ENCODE peak calls at places on chromosomes 1 and 21, in eight cellular contexts. One of them, this sample, is unnamed.

GRCh38 chr1:53822931-53823330 is 15.2 kb downstream of the NDC1 start:
- DNase-seq in NAMALWA: no peak
- DNase-seq in ovary: no peak
- DNase-seq in HuH-7.5: no peak
- DNase-seq in OCI-M1: no peak
- DNase-seq in activated gamma-delta T cell treated with anti-CD3 and anti-CD28 coated beads, Interleukin-2, amount 50 U/mL, for 16 hours: no peak
- DNase-seq in activated effector memory CD4-positive, alpha-beta T cell treated with anti-CD3 and anti-CD28 coated beads, Interleukin-2, amount 50 U/mL, for 16 hours: no peak
- DNase-seq in RKO: no peak
- DNase-seq in this sample: peak

GRCh38 chr1:151196292-151196800 is 2.0 kb upstream of the PIP5K1A start:
- DNase-seq in RKO: peak
- DNase-seq in NAMALWA: peak
- DNase-seq in activated gamma-delta T cell treated with anti-CD3 and anti-CD28 coated beads, Interleukin-2, amount 50 U/mL, for 16 hours: peak
- DNase-seq in OCI-M1: peak
- DNase-seq in HuH-7.5: no peak
- DNase-seq in activated effector memory CD4-positive, alpha-beta T cell treated with anti-CD3 and anti-CD28 coated beads, Interleukin-2, amount 50 U/mL, for 16 hours: peak
- DNase-seq in ovary: peak
- DNase-seq in this sample: peak

GRCh38 chr21:30468912-30469812 is 11.0 kb downstream of the KRTAP19-1 start:
- DNase-seq in NAMALWA: no peak
- DNase-seq in activated effector memory CD4-positive, alpha-beta T cell treated with anti-CD3 and anti-CD28 coated beads, Interleukin-2, amount 50 U/mL, for 16 hours: no peak
- DNase-seq in ovary: no peak
- DNase-seq in activated gamma-delta T cell treated with anti-CD3 and anti-CD28 coated beads, Interleukin-2, amount 50 U/mL, for 16 hours: no peak
- DNase-seq in RKO: no peak
- DNase-seq in OCI-M1: no peak
- DNase-seq in HuH-7.5: no peak
- DNase-seq in this sample: no peak

GRCh38 chr1:212892108-212892507 is 34.0 kb downstream of the FLVCR1 start:
- DNase-seq in NAMALWA: no peak
- DNase-seq in activated gamma-delta T cell treated with anti-CD3 and anti-CD28 coated beads, Interleukin-2, amount 50 U/mL, for 16 hours: no peak
- DNase-seq in ovary: no peak
- DNase-seq in RKO: no peak
- DNase-seq in OCI-M1: no peak
- DNase-seq in HuH-7.5: no peak
- DNase-seq in activated effector memory CD4-positive, alpha-beta T cell treated with anti-CD3 and anti-CD28 coated beads, Interleukin-2, amount 50 U/mL, for 16 hours: no peak
- DNase-seq in this sample: no peak

GRCh38 chr1:16082283-16083038 is 9.0 kb upstream of the FAM131C start:
- DNase-seq in ovary: peak
- DNase-seq in NAMALWA: peak
- DNase-seq in RKO: peak
- DNase-seq in activated gamma-delta T cell treated with anti-CD3 and anti-CD28 coated beads, Interleukin-2, amount 50 U/mL, for 16 hours: peak
- DNase-seq in OCI-M1: peak
- DNase-seq in HuH-7.5: peak
- DNase-seq in activated effector memory CD4-positive, alpha-beta T cell treated with anti-CD3 and anti-CD28 coated beads, Interleukin-2, amount 50 U/mL, for 16 hours: peak
- DNase-seq in this sample: peak

GRCh38 chr1:168803696-168804510 is 74.9 kb upstream of the DPT start:
- DNase-seq in activated gamma-delta T cell treated with anti-CD3 and anti-CD28 coated beads, Interleukin-2, amount 50 U/mL, for 16 hours: no peak
- DNase-seq in activated effector memory CD4-positive, alpha-beta T cell treated with anti-CD3 and anti-CD28 coated beads, Interleukin-2, amount 50 U/mL, for 16 hours: no peak
- DNase-seq in NAMALWA: no peak
- DNase-seq in HuH-7.5: no peak
- DNase-seq in OCI-M1: peak
- DNase-seq in RKO: no peak
- DNase-seq in ovary: no peak
- DNase-seq in this sample: no peak

GRCh38 chr1:197269053-197269452 is 1.0 kb downstream of the CRB1 start:
- DNase-seq in NAMALWA: no peak
- DNase-seq in activated effector memory CD4-positive, alpha-beta T cell treated with anti-CD3 and anti-CD28 coated beads, Interleukin-2, amount 50 U/mL, for 16 hours: no peak
- DNase-seq in ovary: no peak
- DNase-seq in HuH-7.5: no peak
- DNase-seq in OCI-M1: peak
- DNase-seq in activated gamma-delta T cell treated with anti-CD3 and anti-CD28 coated beads, Interleukin-2, amount 50 U/mL, for 16 hours: no peak
- DNase-seq in RKO: no peak
- DNase-seq in this sample: no peak

GRCh38 chr1:202129453-202130274 is 6.9 kb downstream of the GPR37L1 start:
- DNase-seq in activated gamma-delta T cell treated with anti-CD3 and anti-CD28 coated beads, Interleukin-2, amount 50 U/mL, for 16 hours: no peak
- DNase-seq in NAMALWA: no peak
- DNase-seq in OCI-M1: no peak
- DNase-seq in HuH-7.5: no peak
- DNase-seq in activated effector memory CD4-positive, alpha-beta T cell treated with anti-CD3 and anti-CD28 coated beads, Interleukin-2, amount 50 U/mL, for 16 hours: no peak
- DNase-seq in ovary: no peak
- DNase-seq in RKO: no peak
- DNase-seq in this sample: no peak

GRCh38 chr21:43893536-43894205 is 28.6 kb downstream of the AGPAT3 start:
- DNase-seq in activated gamma-delta T cell treated with anti-CD3 and anti-CD28 coated beads, Interleukin-2, amount 50 U/mL, for 16 hours: no peak
- DNase-seq in OCI-M1: peak
- DNase-seq in NAMALWA: no peak
- DNase-seq in HuH-7.5: no peak
- DNase-seq in activated effector memory CD4-positive, alpha-beta T cell treated with anti-CD3 and anti-CD28 coated beads, Interleukin-2, amount 50 U/mL, for 16 hours: no peak
- DNase-seq in RKO: no peak
- DNase-seq in ovary: no peak
- DNase-seq in this sample: no peak

GRCh38 chr1:104463126-104463697 is 713.5 kb downstream of the AMY1C start:
- DNase-seq in activated gamma-delta T cell treated with anti-CD3 and anti-CD28 coated beads, Interleukin-2, amount 50 U/mL, for 16 hours: no peak
- DNase-seq in RKO: no peak
- DNase-seq in activated effector memory CD4-positive, alpha-beta T cell treated with anti-CD3 and anti-CD28 coated beads, Interleukin-2, amount 50 U/mL, for 16 hours: no peak
- DNase-seq in HuH-7.5: no peak
- DNase-seq in OCI-M1: no peak
- DNase-seq in ovary: no peak
- DNase-seq in NAMALWA: no peak
- DNase-seq in this sample: no peak

GRCh38 chr1:42239041-42239440 is 74.5 kb upstream of the GUCA2A start:
- DNase-seq in HuH-7.5: no peak
- DNase-seq in NAMALWA: no peak
- DNase-seq in OCI-M1: no peak
- DNase-seq in activated gamma-delta T cell treated with anti-CD3 and anti-CD28 coated beads, Interleukin-2, amount 50 U/mL, for 16 hours: no peak
- DNase-seq in ovary: no peak
- DNase-seq in activated effector memory CD4-positive, alpha-beta T cell treated with anti-CD3 and anti-CD28 coated beads, Interleukin-2, amount 50 U/mL, for 16 hours: no peak
- DNase-seq in RKO: no peak
- DNase-seq in this sample: no peak

GRCh38 chr1:181161170-181161870 is 72.8 kb downstream of the IER5 start:
- DNase-seq in NAMALWA: no peak
- DNase-seq in activated effector memory CD4-positive, alpha-beta T cell treated with anti-CD3 and anti-CD28 coated beads, Interleukin-2, amount 50 U/mL, for 16 hours: no peak
- DNase-seq in activated gamma-delta T cell treated with anti-CD3 and anti-CD28 coated beads, Interleukin-2, amount 50 U/mL, for 16 hours: no peak
- DNase-seq in ovary: no peak
- DNase-seq in OCI-M1: no peak
- DNase-seq in RKO: no peak
- DNase-seq in HuH-7.5: no peak
- DNase-seq in this sample: peak

GRCh38 chr1:243621973-243622372 is 228.1 kb downstream of the AKT3 start:
- DNase-seq in activated gamma-delta T cell treated with anti-CD3 and anti-CD28 coated beads, Interleukin-2, amount 50 U/mL, for 16 hours: no peak
- DNase-seq in RKO: no peak
- DNase-seq in ovary: no peak
- DNase-seq in NAMALWA: no peak
- DNase-seq in activated effector memory CD4-positive, alpha-beta T cell treated with anti-CD3 and anti-CD28 coated beads, Interleukin-2, amount 50 U/mL, for 16 hours: no peak
- DNase-seq in HuH-7.5: no peak
- DNase-seq in OCI-M1: no peak
- DNase-seq in this sample: no peak

GRCh38 chr1:245606157-245606725 is 451.5 kb downstream of the KIF26B start:
- DNase-seq in activated effector memory CD4-positive, alpha-beta T cell treated with anti-CD3 and anti-CD28 coated beads, Interleukin-2, amount 50 U/mL, for 16 hours: no peak
- DNase-seq in ovary: no peak
- DNase-seq in NAMALWA: no peak
- DNase-seq in OCI-M1: no peak
- DNase-seq in activated gamma-delta T cell treated with anti-CD3 and anti-CD28 coated beads, Interleukin-2, amount 50 U/mL, for 16 hours: no peak
- DNase-seq in RKO: no peak
- DNase-seq in HuH-7.5: no peak
- DNase-seq in this sample: no peak

GRCh38 chr21:20971296-20971921 is 26.8 kb upstream of the NCAM2 start:
- DNase-seq in ovary: no peak
- DNase-seq in activated gamma-delta T cell treated with anti-CD3 and anti-CD28 coated beads, Interleukin-2, amount 50 U/mL, for 16 hours: no peak
- DNase-seq in NAMALWA: peak
- DNase-seq in OCI-M1: peak
- DNase-seq in activated effector memory CD4-positive, alpha-beta T cell treated with anti-CD3 and anti-CD28 coated beads, Interleukin-2, amount 50 U/mL, for 16 hours: no peak
- DNase-seq in RKO: peak
- DNase-seq in HuH-7.5: peak
- DNase-seq in this sample: peak

GRCh38 chr21:28761709-28762356 is 230.8 kb downstream of the LTN1 start:
- DNase-seq in activated effector memory CD4-positive, alpha-beta T cell treated with anti-CD3 and anti-CD28 coated beads, Interleukin-2, amount 50 U/mL, for 16 hours: no peak
- DNase-seq in OCI-M1: no peak
- DNase-seq in NAMALWA: no peak
- DNase-seq in RKO: no peak
- DNase-seq in ovary: no peak
- DNase-seq in HuH-7.5: no peak
- DNase-seq in activated gamma-delta T cell treated with anti-CD3 and anti-CD28 coated beads, Interleukin-2, amount 50 U/mL, for 16 hours: no peak
- DNase-seq in this sample: no peak

GRCh38 chr1:203046984-203047630 is 20.8 kb downstream of the PPFIA4 start:
- DNase-seq in activated effector memory CD4-positive, alpha-beta T cell treated with anti-CD3 and anti-CD28 coated beads, Interleukin-2, amount 50 U/mL, for 16 hours: no peak
- DNase-seq in NAMALWA: no peak
- DNase-seq in RKO: peak
- DNase-seq in ovary: no peak
- DNase-seq in activated gamma-delta T cell treated with anti-CD3 and anti-CD28 coated beads, Interleukin-2, amount 50 U/mL, for 16 hours: no peak
- DNase-seq in HuH-7.5: no peak
- DNase-seq in OCI-M1: peak
- DNase-seq in this sample: peak

GRCh38 chr1:28010979-28011378 is 51.2 kb downstream of the XKR8 start:
- DNase-seq in RKO: no peak
- DNase-seq in ovary: no peak
- DNase-seq in NAMALWA: no peak
- DNase-seq in HuH-7.5: no peak
- DNase-seq in activated effector memory CD4-positive, alpha-beta T cell treated with anti-CD3 and anti-CD28 coated beads, Interleukin-2, amount 50 U/mL, for 16 hours: no peak
- DNase-seq in activated gamma-delta T cell treated with anti-CD3 and anti-CD28 coated beads, Interleukin-2, amount 50 U/mL, for 16 hours: no peak
- DNase-seq in OCI-M1: no peak
- DNase-seq in this sample: no peak

GRCh38 chr1:99171126-99171813 is 93.0 kb upstream of the PLPPR4 start:
- DNase-seq in activated effector memory CD4-positive, alpha-beta T cell treated with anti-CD3 and anti-CD28 coated beads, Interleukin-2, amount 50 U/mL, for 16 hours: no peak
- DNase-seq in OCI-M1: no peak
- DNase-seq in ovary: no peak
- DNase-seq in HuH-7.5: no peak
- DNase-seq in RKO: no peak
- DNase-seq in activated gamma-delta T cell treated with anti-CD3 and anti-CD28 coated beads, Interleukin-2, amount 50 U/mL, for 16 hours: no peak
- DNase-seq in NAMALWA: no peak
- DNase-seq in this sample: no peak

GRCh38 chr1:21620461-21620860 is 48.7 kb downstream of the RAP1GAP start:
- DNase-seq in RKO: no peak
- DNase-seq in activated effector memory CD4-positive, alpha-beta T cell treated with anti-CD3 and anti-CD28 coated beads, Interleukin-2, amount 50 U/mL, for 16 hours: no peak
- DNase-seq in OCI-M1: no peak
- DNase-seq in HuH-7.5: no peak
- DNase-seq in activated gamma-delta T cell treated with anti-CD3 and anti-CD28 coated beads, Interleukin-2, amount 50 U/mL, for 16 hours: no peak
- DNase-seq in ovary: no peak
- DNase-seq in NAMALWA: no peak
- DNase-seq in this sample: no peak

GRCh38 chr1:165468850-165469249 is 23.9 kb upstream of the RXRG start:
- DNase-seq in ovary: no peak
- DNase-seq in activated gamma-delta T cell treated with anti-CD3 and anti-CD28 coated beads, Interleukin-2, amount 50 U/mL, for 16 hours: no peak
- DNase-seq in activated effector memory CD4-positive, alpha-beta T cell treated with anti-CD3 and anti-CD28 coated beads, Interleukin-2, amount 50 U/mL, for 16 hours: no peak
- DNase-seq in OCI-M1: no peak
- DNase-seq in HuH-7.5: no peak
- DNase-seq in NAMALWA: no peak
- DNase-seq in RKO: no peak
- DNase-seq in this sample: no peak

GRCh38 chr1:82893712-82894111 is 1093.0 kb downstream of the ADGRL2 start:
- DNase-seq in OCI-M1: no peak
- DNase-seq in ovary: no peak
- DNase-seq in activated gamma-delta T cell treated with anti-CD3 and anti-CD28 coated beads, Interleukin-2, amount 50 U/mL, for 16 hours: no peak
- DNase-seq in NAMALWA: no peak
- DNase-seq in RKO: no peak
- DNase-seq in activated effector memory CD4-positive, alpha-beta T cell treated with anti-CD3 and anti-CD28 coated beads, Interleukin-2, amount 50 U/mL, for 16 hours: no peak
- DNase-seq in HuH-7.5: no peak
- DNase-seq in this sample: no peak

GRCh38 chr21:29085106-29085752 is 11.8 kb upstream of the CCT8 start:
- DNase-seq in ovary: no peak
- DNase-seq in RKO: no peak
- DNase-seq in NAMALWA: no peak
- DNase-seq in activated gamma-delta T cell treated with anti-CD3 and anti-CD28 coated beads, Interleukin-2, amount 50 U/mL, for 16 hours: no peak
- DNase-seq in activated effector memory CD4-positive, alpha-beta T cell treated with anti-CD3 and anti-CD28 coated beads, Interleukin-2, amount 50 U/mL, for 16 hours: no peak
- DNase-seq in OCI-M1: no peak
- DNase-seq in HuH-7.5: no peak
- DNase-seq in this sample: no peak

GRCh38 chr1:49651136-49651535 is 372.6 kb downstream of the AGBL4 start:
- DNase-seq in OCI-M1: no peak
- DNase-seq in activated gamma-delta T cell treated with anti-CD3 and anti-CD28 coated beads, Interleukin-2, amount 50 U/mL, for 16 hours: no peak
- DNase-seq in ovary: no peak
- DNase-seq in activated effector memory CD4-positive, alpha-beta T cell treated with anti-CD3 and anti-CD28 coated beads, Interleukin-2, amount 50 U/mL, for 16 hours: no peak
- DNase-seq in NAMALWA: no peak
- DNase-seq in RKO: no peak
- DNase-seq in HuH-7.5: no peak
- DNase-seq in this sample: no peak

GRCh38 chr1:246528933-246529731 is 22.1 kb upstream of the SMYD3 start:
- DNase-seq in ovary: no peak
- DNase-seq in activated effector memory CD4-positive, alpha-beta T cell treated with anti-CD3 and anti-CD28 coated beads, Interleukin-2, amount 50 U/mL, for 16 hours: no peak
- DNase-seq in RKO: no peak
- DNase-seq in activated gamma-delta T cell treated with anti-CD3 and anti-CD28 coated beads, Interleukin-2, amount 50 U/mL, for 16 hours: no peak
- DNase-seq in HuH-7.5: no peak
- DNase-seq in OCI-M1: no peak
- DNase-seq in NAMALWA: no peak
- DNase-seq in this sample: no peak

GRCh38 chr1:164617607-164618564 is 58.9 kb downstream of the PBX1 start:
- DNase-seq in activated gamma-delta T cell treated with anti-CD3 and anti-CD28 coated beads, Interleukin-2, amount 50 U/mL, for 16 hours: no peak
- DNase-seq in OCI-M1: peak
- DNase-seq in ovary: no peak
- DNase-seq in activated effector memory CD4-positive, alpha-beta T cell treated with anti-CD3 and anti-CD28 coated beads, Interleukin-2, amount 50 U/mL, for 16 hours: no peak
- DNase-seq in RKO: peak
- DNase-seq in HuH-7.5: no peak
- DNase-seq in NAMALWA: peak
- DNase-seq in this sample: no peak

GRCh38 chr21:17231771-17232170 is 281.1 kb upstream of the CXADR start:
- DNase-seq in ovary: no peak
- DNase-seq in activated effector memory CD4-positive, alpha-beta T cell treated with anti-CD3 and anti-CD28 coated beads, Interleukin-2, amount 50 U/mL, for 16 hours: no peak
- DNase-seq in HuH-7.5: no peak
- DNase-seq in OCI-M1: peak
- DNase-seq in NAMALWA: no peak
- DNase-seq in RKO: no peak
- DNase-seq in activated gamma-delta T cell treated with anti-CD3 and anti-CD28 coated beads, Interleukin-2, amount 50 U/mL, for 16 hours: no peak
- DNase-seq in this sample: no peak

GRCh38 chr1:85681087-85681486 is 27.1 kb downstream of the ZNHIT6 start:
- DNase-seq in RKO: peak
- DNase-seq in activated gamma-delta T cell treated with anti-CD3 and anti-CD28 coated beads, Interleukin-2, amount 50 U/mL, for 16 hours: no peak
- DNase-seq in ovary: no peak
- DNase-seq in NAMALWA: no peak
- DNase-seq in HuH-7.5: no peak
- DNase-seq in activated effector memory CD4-positive, alpha-beta T cell treated with anti-CD3 and anti-CD28 coated beads, Interleukin-2, amount 50 U/mL, for 16 hours: no peak
- DNase-seq in OCI-M1: no peak
- DNase-seq in this sample: no peak

GRCh38 chr1:61082336-61083013 is at the start of gene NFIA:
- DNase-seq in activated effector memory CD4-positive, alpha-beta T cell treated with anti-CD3 and anti-CD28 coated beads, Interleukin-2, amount 50 U/mL, for 16 hours: peak
- DNase-seq in ovary: peak
- DNase-seq in NAMALWA: peak
- DNase-seq in HuH-7.5: peak
- DNase-seq in OCI-M1: peak
- DNase-seq in RKO: peak
- DNase-seq in activated gamma-delta T cell treated with anti-CD3 and anti-CD28 coated beads, Interleukin-2, amount 50 U/mL, for 16 hours: no peak
- DNase-seq in this sample: peak

GRCh38 chr1:228066891-228067654 is 15.4 kb upstream of the ARF1 start:
- DNase-seq in RKO: no peak
- DNase-seq in activated effector memory CD4-positive, alpha-beta T cell treated with anti-CD3 and anti-CD28 coated beads, Interleukin-2, amount 50 U/mL, for 16 hours: peak
- DNase-seq in OCI-M1: no peak
- DNase-seq in ovary: no peak
- DNase-seq in activated gamma-delta T cell treated with anti-CD3 and anti-CD28 coated beads, Interleukin-2, amount 50 U/mL, for 16 hours: no peak
- DNase-seq in NAMALWA: no peak
- DNase-seq in HuH-7.5: no peak
- DNase-seq in this sample: no peak

This sample was measured in MV-4-11.